ENCODE peak calls at places on chromosomes 11 and 22, in four cellular contexts. A is GM12878, S is HepG2, C is K562. J is an unnamed sample.

GRCh38 chr11:29171350-29171950 is 845.4 kb downstream of the KCNA4 start:
- DNase-seq in S (no peak), C (no peak), A (no peak), J (no peak)

GRCh38 chr22:40055143-40055926 is 60.6 kb downstream of the FAM83F start:
- DNase-seq in C (peak; percentile 39), S (no peak), A (peak; percentile 40), J (no peak)

GRCh38 chr11:64813826-64814225 is 3.5 kb upstream of the MEN1 start:
- DNase-seq in S (no peak), A (no peak), C (no peak), J (no peak)

GRCh38 chr11:11038339-11039248 is 180.7 kb upstream of the ZBED5 start:
- DNase-seq in S (no peak), C (no peak), A (no peak), J (no peak)

GRCh38 chr11:118928870-118929495 is 3.3 kb upstream of the BCL9L start:
- DNase-seq in S (peak; percentile 36), C (peak; percentile 70), A (no peak), J (no peak)

GRCh38 chr11:77269484-77270123 is 31.9 kb downstream of the GDPD4 start:
- DNase-seq in C (no peak), A (no peak), S (no peak), J (no peak)

GRCh38 chr11:122656073-122656630 is 630 bp downstream of the UBASH3B start:
- DNase-seq in C (peak; percentile 29), S (no peak), A (no peak), J (peak; percentile 53)

GRCh38 chr11:121775276-121775675 is 322.5 kb upstream of the SORL1-AS1 start:
- DNase-seq in S (no peak), C (no peak), A (no peak), J (no peak)

GRCh38 chr22:25027959-25028840 is 75.7 kb downstream of the KIAA1671 start:
- DNase-seq in A (no peak), C (peak; percentile 37), S (no peak), J (peak; percentile 59)

GRCh38 chr11:125201525-125202121 is 37.1 kb downstream of the PKNOX2 start:
- DNase-seq in S (peak; percentile 50), C (no peak), A (no peak), J (no peak)

GRCh38 chr11:122727101-122727929 is 71.8 kb downstream of the UBASH3B start:
- DNase-seq in A (no peak), C (no peak), S (no peak), J (no peak)

GRCh38 chr11:78202733-78203167 is 14.0 kb downstream of the USP35 start:
- DNase-seq in A (no peak), S (peak; percentile 95), C (no peak), J (no peak)

GRCh38 chr11:76759092-76759491 is 24.1 kb upstream of the TSKU start:
- DNase-seq in C (no peak), A (no peak), S (no peak), J (no peak)

GRCh38 chr11:125272822-125273221 is 108.3 kb downstream of the PKNOX2 start:
- DNase-seq in A (no peak), C (no peak), S (no peak), J (no peak)

GRCh38 chr11:122306776-122307479 is 190.9 kb upstream of the BLID start:
- DNase-seq in C (no peak), S (no peak), A (no peak), J (no peak)

GRCh38 chr11:120674537-120674936 is 163.0 kb downstream of the GRIK4 start:
- DNase-seq in S (peak; percentile 94), A (no peak), C (no peak), J (no peak)

GRCh38 chr22:23207786-23208325 is 27.5 kb downstream of the BCR start:
- DNase-seq in C (peak; percentile 55), A (no peak), S (no peak), J (no peak)

GRCh38 chr22:43859176-43859575 is 3.1 kb downstream of the SULT4A1 start:
- DNase-seq in S (no peak), A (no peak), C (no peak), J (no peak)

GRCh38 chr22:49763138-49763537 is 64.5 kb downstream of the BRD1 start:
- DNase-seq in S (no peak), C (no peak), A (no peak), J (no peak)

GRCh38 chr11:128501576-128502549 is 85.5 kb downstream of the ETS1 start:
- DNase-seq in A (no peak), C (no peak), S (no peak), J (no peak)

GRCh38 chr11:15141381-15141780 is 26.7 kb downstream of the INSC start:
- DNase-seq in C (no peak), A (no peak), S (no peak), J (no peak)

GRCh38 chr11:125952559-125952958 is 6.7 kb downstream of the VSIG10L2 start:
- DNase-seq in C (no peak), S (no peak), A (no peak), J (no peak)

GRCh38 chr22:49193901-49194465 is 633.7 kb downstream of the BRD1 start:
- DNase-seq in A (no peak), S (no peak), C (no peak), J (no peak)

GRCh38 chr22:39098026-39098425 is 982 bp downstream of the APOBEC3H start:
- DNase-seq in A (peak; percentile 76), C (no peak), S (no peak), J (no peak)

GRCh38 chr11:64852804-64853520 is 8.5 kb upstream of the CDC42BPG start:
- DNase-seq in A (no peak), C (no peak), S (no peak), J (no peak)

GRCh38 chr22:22159384-22159783 is 85.2 kb upstream of the VPREB1 start:
- DNase-seq in C (no peak), A (no peak), S (no peak), J (no peak)

GRCh38 chr22:38246046-38246658 is 26.7 kb downstream of the TMEM184B start:
- DNase-seq in A (no peak), C (no peak), S (no peak), J (no peak)

GRCh38 chr11:33665666-33666065 is 35.0 kb downstream of the C11orf91 start:
- DNase-seq in S (no peak), C (no peak), A (no peak), J (no peak)

GRCh38 chr22:50683086-50683993 is 10.7 kb downstream of the SHANK3 start:
- DNase-seq in S (no peak), A (peak; percentile 8), C (no peak), J (no peak)

GRCh38 chr11:68841718-68842426 is at the start of gene CPT1A:
- DNase-seq in S (no peak), C (peak; percentile 92), A (no peak), J (peak; percentile 83)

GRCh38 chr11:60818057-60818456 is 23.9 kb upstream of the CCDC86 start:
- DNase-seq in S (no peak), C (no peak), A (no peak), J (no peak)

GRCh38 chr11:36007127-36007824 is 63.4 kb downstream of the LDLRAD3 start:
- DNase-seq in S (no peak), A (no peak), C (no peak), J (no peak)

GRCh38 chr11:17752144-17752543 is 17.6 kb downstream of the KCNC1 start:
- DNase-seq in S (no peak), C (no peak), A (no peak), J (no peak)

GRCh38 chr11:44659641-44660040 is 67.1 kb upstream of the TSPAN18 start:
- DNase-seq in C (no peak), S (no peak), A (no peak), J (no peak)
- TF ChIP-seq JUNB in C (no peak), S (no peak), A (no peak), J (no peak)

GRCh38 chr11:12402027-12402426 is 24.7 kb downstream of the PARVA start:
- DNase-seq in A (no peak), C (no peak), S (no peak), J (no peak)
- TF ChIP-seq CEBPB in A (no peak), C (no peak), S (no peak), J (no peak)

DNA sequence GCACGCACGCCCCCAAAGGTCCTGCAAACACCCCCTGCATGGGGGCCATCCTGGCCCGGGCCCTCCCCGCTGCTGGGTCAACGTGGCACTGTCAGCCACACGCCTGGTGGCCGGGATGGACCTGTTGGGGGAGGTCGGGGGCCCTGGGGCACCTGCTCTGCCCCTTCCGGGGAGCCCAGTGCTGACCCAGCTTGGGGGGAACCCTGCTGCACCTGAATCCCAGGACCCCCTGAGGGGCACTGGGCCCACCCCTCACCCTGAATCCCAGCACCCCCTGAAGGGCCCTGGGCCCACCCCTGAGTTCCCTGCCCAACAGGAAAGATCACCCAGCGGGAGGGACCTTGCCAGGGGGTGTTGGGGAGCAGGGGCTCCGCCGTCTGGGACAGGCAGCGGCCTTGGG is 413 bp upstream of the MUC6 start:
- DNase-seq in A (no peak), S (no peak), C (no peak), J (no peak)
- TF ChIP-seq REST in A (no peak), S (no peak), C (no peak), J (no peak)

GRCh38 chr22:36884314-36885158 is 23.7 kb downstream of the NCF4 start:
- DNase-seq in A (no peak), C (no peak), S (no peak), J (no peak)

GRCh38 chr22:36887164-36887563 is 26.3 kb upstream of the CSF2RB start:
- DNase-seq in A (no peak), C (no peak), S (no peak), J (no peak)

GRCh38 chr22:36885474-36885873 is 24.7 kb downstream of the NCF4 start:
- DNase-seq in S (no peak), C (no peak), A (no peak), J (no peak)

GRCh38 chr22:36881504-36882245 is 20.9 kb downstream of the NCF4 start:
- DNase-seq in A (no peak), S (no peak), C (no peak), J (no peak)

GRCh38 chr22:36886016-36886415 is 25.2 kb downstream of the NCF4 start:
- DNase-seq in C (no peak), S (no peak), A (no peak), J (no peak)
- TF ChIP-seq JUNB in C (no peak), S (no peak), A (no peak), J (no peak)

GRCh38 chr11:95682552-95682951 is 107.0 kb downstream of the FAM76B start:
- DNase-seq in C (no peak), A (no peak), S (no peak), J (no peak)

GRCh38 chr11:95678988-95679387 is 110.6 kb downstream of the FAM76B start:
- DNase-seq in S (no peak), C (no peak), A (no peak), J (no peak)

GRCh38 chr11:95676280-95676679 is 113.3 kb downstream of the FAM76B start:
- DNase-seq in S (no peak), A (no peak), C (no peak), J (no peak)

GRCh38 chr11:95684170-95684569 is 105.4 kb downstream of the FAM76B start:
- DNase-seq in S (no peak), C (no peak), A (no peak), J (no peak)

GRCh38 chr11:95680169-95680929 is 109.2 kb downstream of the FAM76B start:
- DNase-seq in A (no peak), S (no peak), C (no peak), J (no peak)
- TF ChIP-seq CEBPB in A (no peak), S (peak; percentile 78), C (peak; percentile 85), J (peak; percentile 73)